ENCODE peak calls at places on chromosomes 16 and 17, in four cellular contexts. One of them, this sample, is unnamed.

GRCh38 chr16:51148674-51149228 is 2.3 kb downstream of the SALL1 start:
- DNase-seq in WTC11: no peak
- DNase-seq in astrocyte of the cerebellum: no peak
- DNase-seq in AG09319: no peak
- DNase-seq in this sample: no peak

GRCh38 chr17:1646199-1646875 is 805 bp upstream of the SCARF1 start:
- DNase-seq in WTC11: no peak
- DNase-seq in astrocyte of the cerebellum: no peak
- DNase-seq in AG09319: no peak
- DNase-seq in this sample: no peak

GRCh38 chr17:82158825-82159224 is 53.8 kb downstream of the CCDC57 start:
- DNase-seq in WTC11: no peak
- DNase-seq in astrocyte of the cerebellum: no peak
- DNase-seq in AG09319: no peak
- DNase-seq in this sample: no peak

GRCh38 chr17:82305727-82306300 is 11.6 kb downstream of the CD7 start:
- DNase-seq in WTC11: no peak
- DNase-seq in astrocyte of the cerebellum: no peak
- DNase-seq in AG09319: no peak
- DNase-seq in this sample: no peak

GRCh38 chr17:5557485-5557884 is 26.8 kb downstream of the NLRP1 start:
- DNase-seq in WTC11: no peak
- DNase-seq in astrocyte of the cerebellum: peak
- DNase-seq in AG09319: no peak
- DNase-seq in this sample: peak

GRCh38 chr16:16045879-16046278 is 96.5 kb downstream of the ABCC1 start:
- DNase-seq in WTC11: peak
- DNase-seq in astrocyte of the cerebellum: no peak
- DNase-seq in AG09319: no peak
- DNase-seq in this sample: no peak

GRCh38 chr16:75801307-75801706 is 75.0 kb upstream of the CPHXL start:
- DNase-seq in WTC11: no peak
- DNase-seq in astrocyte of the cerebellum: no peak
- DNase-seq in AG09319: no peak
- DNase-seq in this sample: no peak

GRCh38 chr16:14525021-14525420 is 105.0 kb downstream of the PARN start:
- DNase-seq in WTC11: no peak
- DNase-seq in astrocyte of the cerebellum: no peak
- DNase-seq in AG09319: no peak
- DNase-seq in this sample: no peak

GRCh38 chr17:2155482-2156051 is 100.7 kb downstream of the HIC1 start:
- DNase-seq in WTC11: no peak
- DNase-seq in astrocyte of the cerebellum: no peak
- DNase-seq in AG09319: no peak
- DNase-seq in this sample: no peak

GRCh38 chr17:27559996-27560481 is 70.9 kb upstream of the LGALS9 start:
- DNase-seq in WTC11: no peak
- DNase-seq in astrocyte of the cerebellum: peak
- DNase-seq in AG09319: peak
- DNase-seq in this sample: no peak

GRCh38 chr16:17346441-17346773 is 124.4 kb downstream of the XYLT1 start:
- DNase-seq in WTC11: no peak
- DNase-seq in astrocyte of the cerebellum: no peak
- DNase-seq in AG09319: no peak
- DNase-seq in this sample: no peak

GRCh38 chr16:10180771-10181163 is 1.5 kb downstream of the GRIN2A start:
- DNase-seq in WTC11: peak
- DNase-seq in astrocyte of the cerebellum: no peak
- DNase-seq in AG09319: no peak
- DNase-seq in this sample: no peak
- TF ChIP-seq CTCF in WTC11: peak
- TF ChIP-seq CTCF in astrocyte of the cerebellum: peak
- TF ChIP-seq CTCF in AG09319: peak
- TF ChIP-seq CTCF in this sample: peak

DNA sequence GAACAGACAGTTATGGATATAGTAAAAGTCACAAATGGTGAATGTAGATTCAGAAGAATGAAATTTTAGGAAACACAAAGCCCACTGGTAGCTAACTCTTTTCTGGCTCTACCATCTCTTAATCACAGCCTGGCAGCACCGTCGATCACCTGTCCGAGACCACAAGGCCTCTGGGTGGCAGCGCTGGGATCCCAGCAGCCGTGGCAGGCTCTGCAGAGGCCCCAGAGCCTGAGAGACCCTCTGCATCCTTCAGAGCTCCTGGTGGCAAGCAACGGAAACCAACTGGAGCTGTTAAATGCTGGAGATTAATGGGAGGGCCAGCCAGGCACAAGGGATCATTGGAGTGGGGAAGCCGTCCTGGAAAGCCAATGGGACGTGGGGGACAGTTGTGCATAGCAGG is 26.3 kb downstream of the LAT start:
- DNase-seq in WTC11: peak
- DNase-seq in astrocyte of the cerebellum: no peak
- DNase-seq in AG09319: no peak
- DNase-seq in this sample: no peak
- TF ChIP-seq CTCF in WTC11: no peak
- TF ChIP-seq CTCF in astrocyte of the cerebellum: no peak
- TF ChIP-seq CTCF in AG09319: no peak
- TF ChIP-seq CTCF in this sample: peak

GRCh38 chr17:44496815-44497214 is 6.4 kb downstream of the GPATCH8 start:
- DNase-seq in WTC11: no peak
- DNase-seq in astrocyte of the cerebellum: no peak
- DNase-seq in AG09319: peak
- DNase-seq in this sample: no peak

GRCh38 chr17:44503080-44503842 is at the start of gene GPATCH8:
- DNase-seq in WTC11: peak
- DNase-seq in astrocyte of the cerebellum: peak
- DNase-seq in AG09319: peak
- DNase-seq in this sample: peak

GRCh38 chr17:44502598-44503079 is 567 bp downstream of the GPATCH8 start:
- DNase-seq in WTC11: no peak
- DNase-seq in astrocyte of the cerebellum: no peak
- DNase-seq in AG09319: no peak
- DNase-seq in this sample: no peak

GRCh38 chr17:44499722-44500121 is 3.5 kb downstream of the GPATCH8 start:
- DNase-seq in WTC11: no peak
- DNase-seq in astrocyte of the cerebellum: no peak
- DNase-seq in AG09319: no peak
- DNase-seq in this sample: no peak

GRCh38 chr17:44501866-44502265 is 1.3 kb downstream of the GPATCH8 start:
- DNase-seq in WTC11: no peak
- DNase-seq in astrocyte of the cerebellum: no peak
- DNase-seq in AG09319: no peak
- DNase-seq in this sample: no peak
- TF ChIP-seq CTCF in WTC11: no peak
- TF ChIP-seq CTCF in astrocyte of the cerebellum: no peak
- TF ChIP-seq CTCF in AG09319: no peak
- TF ChIP-seq CTCF in this sample: no peak

DNA sequence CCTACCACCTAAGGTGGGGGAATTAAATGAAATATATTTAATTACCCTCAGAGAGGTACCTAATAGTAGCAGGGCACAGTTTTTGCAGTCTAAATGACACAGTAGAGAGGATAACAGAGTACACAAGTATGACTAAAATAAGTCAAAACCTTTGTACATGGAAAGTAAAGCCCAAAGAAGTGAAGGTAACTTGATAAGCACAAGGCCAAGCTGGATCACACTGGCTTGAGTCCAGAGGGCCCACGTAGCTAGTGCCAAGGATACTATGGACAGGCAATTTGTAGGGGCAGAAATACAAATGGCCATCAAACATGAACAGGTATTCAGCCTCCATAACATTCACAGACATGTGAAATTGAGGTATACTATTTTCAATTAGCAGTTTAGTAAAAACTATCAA is 7.6 kb downstream of the MYO18A start:
- DNase-seq in WTC11: no peak
- DNase-seq in astrocyte of the cerebellum: no peak
- DNase-seq in AG09319: no peak
- DNase-seq in this sample: no peak
- TF ChIP-seq CTCF in WTC11: no peak
- TF ChIP-seq CTCF in astrocyte of the cerebellum: no peak
- TF ChIP-seq CTCF in AG09319: no peak
- TF ChIP-seq CTCF in this sample: no peak

This sample was measured in kidney epithelial cell.